ENCODE peak calls at places on chromosome 12, in six cellular contexts. One of them, this sample, is unnamed.
A peak's percentile ranks its signal among the peaks of the same experiment; 100 is the strongest.

GRCh38 chr12:53123578-53124351 is 20.5 kb downstream of the SOAT2 start:
- DNase-seq in spleen: no peak
- DNase-seq in left ventricle myocardium inferior: no peak
- DNase-seq in neuronal stem cell: no peak
- DNase-seq in uterus: no peak
- DNase-seq in CD8-positive, alpha-beta memory T cell: no peak
- DNase-seq in this sample: no peak

GRCh38 chr12:5094550-5094949 is 50.9 kb downstream of the KCNA5 start:
- DNase-seq in left ventricle myocardium inferior: no peak
- DNase-seq in CD8-positive, alpha-beta memory T cell: no peak
- DNase-seq in uterus: no peak
- DNase-seq in spleen: no peak
- DNase-seq in neuronal stem cell: no peak
- DNase-seq in this sample: no peak

GRCh38 chr12:43836455-43836989 is 641 bp downstream of the TMEM117 start:
- DNase-seq in CD8-positive, alpha-beta memory T cell: no peak
- DNase-seq in uterus: no peak
- DNase-seq in left ventricle myocardium inferior: no peak
- DNase-seq in neuronal stem cell: no peak
- DNase-seq in spleen: no peak
- DNase-seq in this sample: no peak

GRCh38 chr12:1099158-1099557 is 108.1 kb downstream of the ERC1 start:
- DNase-seq in CD8-positive, alpha-beta memory T cell: no peak
- DNase-seq in left ventricle myocardium inferior: no peak
- DNase-seq in uterus: no peak
- DNase-seq in spleen: no peak
- DNase-seq in neuronal stem cell: no peak
- DNase-seq in this sample: no peak

GRCh38 chr12:131230340-131231099 is 276.8 kb downstream of the ADGRD1 start:
- DNase-seq in left ventricle myocardium inferior: no peak
- DNase-seq in neuronal stem cell: no peak
- DNase-seq in CD8-positive, alpha-beta memory T cell: no peak
- DNase-seq in uterus: no peak
- DNase-seq in spleen: peak; percentile 47
- DNase-seq in this sample: no peak

GRCh38 chr12:12081836-12082497 is 11.2 kb downstream of the BCL2L14 start:
- DNase-seq in neuronal stem cell: peak; percentile 20
- DNase-seq in spleen: no peak
- DNase-seq in CD8-positive, alpha-beta memory T cell: no peak
- DNase-seq in left ventricle myocardium inferior: no peak
- DNase-seq in uterus: no peak
- DNase-seq in this sample: no peak

GRCh38 chr12:84508325-84508861 is 404.2 kb downstream of the SLC6A15 start:
- DNase-seq in spleen: no peak
- DNase-seq in CD8-positive, alpha-beta memory T cell: no peak
- DNase-seq in left ventricle myocardium inferior: no peak
- DNase-seq in neuronal stem cell: no peak
- DNase-seq in uterus: peak; percentile 37
- DNase-seq in this sample: no peak

GRCh38 chr12:9340422-9341259 is 132.4 kb upstream of the PZP start:
- DNase-seq in neuronal stem cell: no peak
- DNase-seq in uterus: no peak
- DNase-seq in left ventricle myocardium inferior: no peak
- DNase-seq in spleen: no peak
- DNase-seq in CD8-positive, alpha-beta memory T cell: no peak
- DNase-seq in this sample: no peak

GRCh38 chr12:102948941-102949352 is 8.5 kb upstream of the ASCL1 start:
- DNase-seq in CD8-positive, alpha-beta memory T cell: peak; percentile 46
- DNase-seq in left ventricle myocardium inferior: peak; percentile 21
- DNase-seq in spleen: no peak
- DNase-seq in uterus: no peak
- DNase-seq in neuronal stem cell: no peak
- DNase-seq in this sample: no peak

GRCh38 chr12:53499261-53500118 is at the start of gene MAP3K12:
- DNase-seq in neuronal stem cell: peak; percentile 54
- DNase-seq in left ventricle myocardium inferior: peak; percentile 68
- DNase-seq in spleen: peak; percentile 92
- DNase-seq in CD8-positive, alpha-beta memory T cell: peak; percentile 47
- DNase-seq in uterus: peak; percentile 76
- DNase-seq in this sample: peak; percentile 70

GRCh38 chr12:4812621-4813327 is 92.6 kb downstream of the GALNT8 start:
- DNase-seq in uterus: no peak
- DNase-seq in spleen: no peak
- DNase-seq in neuronal stem cell: no peak
- DNase-seq in left ventricle myocardium inferior: no peak
- DNase-seq in CD8-positive, alpha-beta memory T cell: no peak
- DNase-seq in this sample: no peak

GRCh38 chr12:100539209-100539608 is 34.3 kb upstream of the GAS2L3 start:
- DNase-seq in left ventricle myocardium inferior: no peak
- DNase-seq in spleen: no peak
- DNase-seq in neuronal stem cell: peak; percentile 57
- DNase-seq in CD8-positive, alpha-beta memory T cell: no peak
- DNase-seq in uterus: no peak
- DNase-seq in this sample: no peak

GRCh38 chr12:72074065-72074464 is 135.4 kb downstream of the TPH2 start:
- DNase-seq in left ventricle myocardium inferior: no peak
- DNase-seq in spleen: no peak
- DNase-seq in neuronal stem cell: no peak
- DNase-seq in uterus: no peak
- DNase-seq in CD8-positive, alpha-beta memory T cell: no peak
- DNase-seq in this sample: no peak

GRCh38 chr12:63841611-63842010 is 2.9 kb upstream of the SRGAP1 start:
- DNase-seq in CD8-positive, alpha-beta memory T cell: no peak
- DNase-seq in neuronal stem cell: no peak
- DNase-seq in left ventricle myocardium inferior: no peak
- DNase-seq in spleen: no peak
- DNase-seq in uterus: no peak
- DNase-seq in this sample: no peak

GRCh38 chr12:75814856-75815754 is 216.5 kb downstream of the PHLDA1 start:
- DNase-seq in CD8-positive, alpha-beta memory T cell: no peak
- DNase-seq in uterus: peak; percentile 30
- DNase-seq in spleen: no peak
- DNase-seq in neuronal stem cell: no peak
- DNase-seq in left ventricle myocardium inferior: no peak
- DNase-seq in this sample: no peak

GRCh38 chr12:34354239-34355200 is 332.2 kb downstream of the ALG10 start:
- DNase-seq in neuronal stem cell: no peak
- DNase-seq in uterus: no peak
- DNase-seq in CD8-positive, alpha-beta memory T cell: no peak
- DNase-seq in spleen: no peak
- DNase-seq in left ventricle myocardium inferior: no peak
- DNase-seq in this sample: no peak

GRCh38 chr12:12533238-12533829 is 29.3 kb downstream of the DUSP16 start:
- DNase-seq in CD8-positive, alpha-beta memory T cell: no peak
- DNase-seq in spleen: no peak
- DNase-seq in neuronal stem cell: no peak
- DNase-seq in left ventricle myocardium inferior: peak; percentile 34
- DNase-seq in uterus: no peak
- DNase-seq in this sample: peak; percentile 69

GRCh38 chr12:111448266-111448830 is 42.6 kb downstream of the SH2B3 start:
- DNase-seq in uterus: no peak
- DNase-seq in spleen: no peak
- DNase-seq in CD8-positive, alpha-beta memory T cell: no peak
- DNase-seq in neuronal stem cell: no peak
- DNase-seq in left ventricle myocardium inferior: no peak
- DNase-seq in this sample: no peak

GRCh38 chr12:50099302-50100008 is 4.4 kb upstream of the GPD1 start:
- DNase-seq in left ventricle myocardium inferior: no peak
- DNase-seq in uterus: no peak
- DNase-seq in CD8-positive, alpha-beta memory T cell: no peak
- DNase-seq in neuronal stem cell: no peak
- DNase-seq in spleen: no peak
- DNase-seq in this sample: no peak

GRCh38 chr12:96526110-96526509 is 36.7 kb downstream of the CFAP54 start:
- DNase-seq in neuronal stem cell: no peak
- DNase-seq in spleen: no peak
- DNase-seq in CD8-positive, alpha-beta memory T cell: no peak
- DNase-seq in left ventricle myocardium inferior: no peak
- DNase-seq in uterus: no peak
- DNase-seq in this sample: no peak

GRCh38 chr12:34400986-34401658 is 378.8 kb downstream of the ALG10 start:
- DNase-seq in CD8-positive, alpha-beta memory T cell: peak; percentile 0
- DNase-seq in spleen: peak; percentile 50
- DNase-seq in uterus: peak; percentile 1
- DNase-seq in left ventricle myocardium inferior: peak; percentile 4
- DNase-seq in neuronal stem cell: no peak
- DNase-seq in this sample: peak; percentile 34

GRCh38 chr12:58313091-58313855 is 371.9 kb downstream of the ATP23 start:
- DNase-seq in spleen: no peak
- DNase-seq in left ventricle myocardium inferior: no peak
- DNase-seq in uterus: no peak
- DNase-seq in CD8-positive, alpha-beta memory T cell: no peak
- DNase-seq in neuronal stem cell: no peak
- DNase-seq in this sample: no peak

GRCh38 chr12:130063866-130064265 is 98.4 kb upstream of the FZD10 start:
- DNase-seq in neuronal stem cell: no peak
- DNase-seq in CD8-positive, alpha-beta memory T cell: no peak
- DNase-seq in left ventricle myocardium inferior: no peak
- DNase-seq in uterus: no peak
- DNase-seq in spleen: no peak
- DNase-seq in this sample: no peak

DNA sequence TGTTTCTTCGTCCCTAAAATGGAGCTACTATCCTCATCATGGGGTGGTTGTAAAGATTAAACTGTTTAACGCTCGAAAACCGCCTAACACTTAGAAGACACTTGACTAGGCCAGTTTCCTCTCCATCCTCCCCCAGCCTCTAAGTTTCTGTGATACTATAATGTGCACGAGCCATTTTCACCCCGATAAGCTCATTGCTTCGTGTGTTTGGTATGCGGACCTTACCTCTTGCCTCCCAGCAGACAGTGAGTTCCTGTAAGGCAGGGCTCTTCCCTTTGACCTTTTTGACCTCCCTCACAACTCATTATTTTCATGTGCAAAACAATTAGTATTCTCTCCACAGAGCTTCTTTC is 499 bp upstream of the GXYLT1 start:
- DNase-seq in uterus: no peak
- DNase-seq in CD8-positive, alpha-beta memory T cell: no peak
- DNase-seq in neuronal stem cell: peak; percentile 37
- DNase-seq in spleen: no peak
- DNase-seq in left ventricle myocardium inferior: no peak
- DNase-seq in this sample: no peak
- H3K27ac ChIP-seq in uterus: peak overlapping the region; percentile 86
- H3K27ac ChIP-seq in CD8-positive, alpha-beta memory T cell: peak overlapping the region; percentile 32
- H3K27ac ChIP-seq in neuronal stem cell: peak overlapping the region; percentile 72
- H3K27ac ChIP-seq in spleen: peak overlapping the region; percentile 89
- H3K27ac ChIP-seq in left ventricle myocardium inferior: peak overlapping the region; percentile 93
- H3K27ac ChIP-seq in this sample: peak overlapping the region; percentile 86

DNA sequence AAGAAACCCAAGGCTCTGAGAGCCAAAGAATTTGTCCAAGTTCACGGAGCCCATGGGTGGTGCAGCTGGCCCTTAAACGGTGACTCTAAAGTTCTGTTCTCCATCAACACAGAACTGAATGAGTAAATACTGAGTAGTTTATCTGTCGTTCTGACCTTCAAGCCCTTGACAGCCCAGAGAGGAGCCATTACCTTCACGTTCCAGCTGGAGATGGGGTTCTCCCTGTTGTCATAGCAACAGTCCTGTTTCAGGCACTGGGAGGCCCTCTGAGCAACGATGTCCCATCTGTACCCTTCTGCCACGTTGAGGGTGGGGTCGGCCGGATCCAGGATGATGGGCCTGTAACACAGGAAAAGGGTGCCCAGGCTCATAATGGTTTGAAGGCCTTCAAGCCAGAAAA is 7.5 kb upstream of the C12orf43 start:
- DNase-seq in spleen: peak; percentile 42
- DNase-seq in left ventricle myocardium inferior: no peak
- DNase-seq in uterus: no peak
- DNase-seq in neuronal stem cell: no peak
- DNase-seq in CD8-positive, alpha-beta memory T cell: no peak
- DNase-seq in this sample: peak; percentile 14
- H3K36me3 ChIP-seq in spleen: peaks cover 56% of the 10 kb centered on the region
- H3K36me3 ChIP-seq in left ventricle myocardium inferior: no peaks in the 10 kb centered on the region
- H3K36me3 ChIP-seq in uterus: no peaks in the 10 kb centered on the region
- H3K36me3 ChIP-seq in neuronal stem cell: no peaks in the 10 kb centered on the region
- H3K36me3 ChIP-seq in CD8-positive, alpha-beta memory T cell: peaks cover 24% of the 10 kb centered on the region
- H3K36me3 ChIP-seq in this sample: peaks cover 6% of the 10 kb centered on the region

GRCh38 chr12:109948382-109948781 is 47.8 kb downstream of the GIT2 start:
- DNase-seq in spleen: no peak
- DNase-seq in left ventricle myocardium inferior: no peak
- DNase-seq in uterus: no peak
- DNase-seq in neuronal stem cell: no peak
- DNase-seq in CD8-positive, alpha-beta memory T cell: no peak
- DNase-seq in this sample: no peak
- H3K27ac ChIP-seq in spleen: peak overlapping the region; percentile 22
- H3K27ac ChIP-seq in left ventricle myocardium inferior: peak overlapping the region; percentile 86
- H3K27ac ChIP-seq in uterus: peak overlapping the region; percentile 11
- H3K27ac ChIP-seq in neuronal stem cell: no peak overlapping the region
- H3K27ac ChIP-seq in CD8-positive, alpha-beta memory T cell: no peak overlapping the region
- H3K27ac ChIP-seq in this sample: no peak overlapping the region

DNA sequence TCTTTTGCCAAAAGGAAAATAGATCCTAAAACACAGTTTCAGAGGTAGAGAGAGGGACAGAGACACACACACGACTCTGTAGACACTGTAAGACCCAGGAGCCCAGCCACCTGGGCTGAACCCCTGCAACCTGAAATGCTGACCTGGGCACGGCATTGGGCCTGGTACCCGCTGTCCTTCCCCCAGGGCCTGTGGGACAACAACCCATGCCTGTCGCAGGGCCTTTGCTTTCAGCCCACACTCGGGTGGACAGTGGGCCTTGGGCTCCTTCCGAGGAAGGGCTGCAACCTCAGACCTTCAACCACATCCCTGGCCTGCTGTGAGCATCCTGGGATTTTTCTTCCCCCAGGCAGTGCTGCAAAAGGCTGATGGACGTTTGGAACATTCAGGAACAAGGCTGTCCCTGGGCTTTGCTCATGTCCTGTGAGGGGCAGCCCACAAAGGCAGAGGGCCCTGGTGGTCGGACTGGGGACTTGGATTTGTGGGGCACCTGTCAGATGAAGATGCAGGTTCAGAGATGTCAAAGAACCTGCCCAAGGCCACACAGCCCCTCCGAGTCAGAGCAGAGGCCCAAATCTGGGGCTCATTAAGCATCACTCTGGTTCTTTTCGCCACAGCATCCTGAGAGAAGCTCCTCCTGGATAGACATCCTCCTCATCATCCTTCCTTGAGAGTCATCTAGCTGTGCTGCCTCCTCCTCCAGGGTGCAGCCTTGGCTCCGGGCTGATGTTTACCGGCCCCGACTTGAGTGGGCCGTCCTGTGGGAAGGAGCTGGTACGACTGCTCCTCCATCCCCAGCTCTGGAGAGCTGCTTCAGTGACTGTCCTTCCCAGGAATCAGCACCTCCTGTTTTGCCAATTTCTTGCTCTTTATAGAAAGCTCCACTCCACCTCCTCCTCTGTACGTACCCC is 32.7 kb downstream of the CCDC92 start:
- DNase-seq in uterus: no peak
- DNase-seq in spleen: peak; percentile 68
- DNase-seq in left ventricle myocardium inferior: no peak
- DNase-seq in CD8-positive, alpha-beta memory T cell: no peak
- DNase-seq in neuronal stem cell: no peak
- DNase-seq in this sample: no peak
- H3K36me3 ChIP-seq in uterus: no peaks in the 10 kb centered on the region
- H3K36me3 ChIP-seq in spleen: peaks cover 84% of the 10 kb centered on the region
- H3K36me3 ChIP-seq in left ventricle myocardium inferior: peaks cover 77% of the 10 kb centered on the region
- H3K36me3 ChIP-seq in CD8-positive, alpha-beta memory T cell: no peaks in the 10 kb centered on the region
- H3K36me3 ChIP-seq in neuronal stem cell: peaks cover 76% of the 10 kb centered on the region
- H3K36me3 ChIP-seq in this sample: peaks cover 50% of the 10 kb centered on the region